ENCODE peak calls at places on chromosome 6, in seven cellular contexts. W, X, O, R, Z, D and G are unnamed samples. For H3K4me1, the result is how much of the 10 kb centered on the place peaks cover.

GRCh38 chr6:52994031-52994788 is 874 bp downstream of the GSTA4 start:
- DNase-seq in R (peak), W (peak), O (no peak), D (no peak), Z (peak), X (no peak), G (peak)

GRCh38 chr6:50087231-50087954 is 37.7 kb upstream of the DEFB112 start:
- DNase-seq in D (no peak), Z (no peak), O (no peak), R (peak), W (no peak), X (no peak), G (no peak)

GRCh38 chr6:79671605-79672266 is 40.6 kb downstream of the SH3BGRL2 start:
- DNase-seq in R (peak), X (peak), O (peak), D (peak), W (no peak), Z (peak), G (peak)

GRCh38 chr6:139882977-139883728 is 508.7 kb upstream of the CITED2 start:
- DNase-seq in X (no peak), R (peak), D (no peak), O (no peak), W (peak), Z (no peak), G (no peak)

GRCh38 chr6:8651998-8652397 is 216.7 kb upstream of the SLC35B3 start:
- DNase-seq in W (no peak), O (no peak), R (peak), Z (no peak), D (no peak), X (no peak), G (no peak)

GRCh38 chr6:27839303-27840081 is 72.7 kb downstream of the OR2B2 start:
- DNase-seq in R (peak), O (no peak), D (no peak), W (peak), X (no peak), Z (peak), G (peak)

GRCh38 chr6:26124550-26125014 is 37.4 kb downstream of the HFE start:
- DNase-seq in R (no peak), X (no peak), W (no peak), Z (no peak), D (no peak), O (peak), G (no peak)

GRCh38 chr6:107786709-107787588 is 37.2 kb downstream of the SCML4 start:
- DNase-seq in O (peak), X (peak), D (peak), W (peak), Z (no peak), R (no peak), G (no peak)

GRCh38 chr6:167787896-167788530 is 38.7 kb upstream of the AFDN start:
- DNase-seq in Z (no peak), R (no peak), X (no peak), W (no peak), O (no peak), D (no peak), G (no peak)

GRCh38 chr6:84007871-84008270 is 25.7 kb upstream of the MRAP2 start:
- DNase-seq in O (no peak), Z (no peak), X (no peak), W (no peak), R (no peak), D (no peak), G (no peak)

GRCh38 chr6:84645000-84645399 is 119.4 kb downstream of the TBX18 start:
- DNase-seq in D (no peak), R (no peak), W (no peak), X (no peak), Z (no peak), O (no peak), G (no peak)

GRCh38 chr6:23587582-23587981 is 538.4 kb upstream of the NRSN1 start:
- DNase-seq in O (no peak), R (no peak), Z (no peak), X (no peak), W (no peak), D (no peak), G (no peak)

GRCh38 chr6:18444176-18444575 is 57.0 kb downstream of the RNF144B start:
- DNase-seq in W (no peak), O (no peak), X (no peak), D (no peak), R (no peak), Z (no peak), G (no peak)

GRCh38 chr6:142550310-142550709 is 248.5 kb downstream of the ADGRG6 start:
- DNase-seq in D (no peak), Z (no peak), X (no peak), O (no peak), W (no peak), R (no peak), G (no peak)

GRCh38 chr6:95515975-95516374 is 61.4 kb upstream of the MANEA start:
- DNase-seq in D (no peak), O (no peak), R (peak), Z (no peak), X (no peak), W (no peak), G (no peak)

GRCh38 chr6:69232506-69233194 is 564.2 kb downstream of the LMBRD1 start:
- DNase-seq in X (peak), W (peak), O (no peak), D (no peak), R (peak), Z (peak), G (peak)

GRCh38 chr6:128519132-128519930 is 1.1 kb downstream of the PTPRK start:
- DNase-seq in Z (peak), D (no peak), R (peak), O (peak), X (peak), W (peak), G (peak)

GRCh38 chr6:113396644-113397201 is 460.4 kb upstream of the MARCKS start:
- DNase-seq in O (no peak), Z (no peak), D (no peak), X (no peak), W (peak), R (no peak), G (peak)

GRCh38 chr6:33433001-33433559 is 13.2 kb downstream of the SYNGAP1 start:
- DNase-seq in X (no peak), O (no peak), D (no peak), Z (no peak), W (no peak), R (peak), G (no peak)

GRCh38 chr6:474454-475185 is 83.1 kb downstream of the IRF4 start:
- DNase-seq in O (peak), Z (no peak), W (no peak), R (peak), D (peak), X (peak), G (peak)

GRCh38 chr6:168015492-168016175 is 18.2 kb downstream of the KIF25 start:
- DNase-seq in O (no peak), W (no peak), X (no peak), Z (no peak), D (no peak), R (no peak), G (no peak)

GRCh38 chr6:108161724-108162282 is 4.0 kb upstream of the NR2E1 start:
- DNase-seq in W (no peak), R (no peak), O (no peak), D (no peak), X (no peak), Z (no peak), G (no peak)

GRCh38 chr6:2582268-2582667 is 168.5 kb downstream of the MYLK4 start:
- DNase-seq in O (no peak), Z (no peak), D (no peak), R (no peak), X (no peak), W (no peak), G (no peak)

GRCh38 chr6:108707328-108707976 is 140.8 kb upstream of the ARMC2 start:
- DNase-seq in R (no peak), W (no peak), X (no peak), O (no peak), Z (peak), D (no peak), G (no peak)

GRCh38 chr6:56671651-56672461 is 29.2 kb upstream of the DST start:
- DNase-seq in D (no peak), O (no peak), R (peak), Z (no peak), W (no peak), X (no peak), G (no peak)

GRCh38 chr6:105991561-105992314 is 94.4 kb upstream of the PRDM1 start:
- DNase-seq in D (no peak), W (peak), R (peak), Z (peak), O (no peak), X (no peak), G (peak)

GRCh38 chr6:160108077-160108476 is 13.5 kb upstream of the SLC22A1 start:
- DNase-seq in D (no peak), Z (no peak), X (no peak), O (no peak), R (no peak), W (no peak), G (no peak)

GRCh38 chr6:42140051-42140450 is 2.4 kb downstream of the C6orf132 start:
- DNase-seq in D (no peak), O (no peak), W (no peak), X (no peak), R (no peak), Z (no peak), G (peak)

DNA sequence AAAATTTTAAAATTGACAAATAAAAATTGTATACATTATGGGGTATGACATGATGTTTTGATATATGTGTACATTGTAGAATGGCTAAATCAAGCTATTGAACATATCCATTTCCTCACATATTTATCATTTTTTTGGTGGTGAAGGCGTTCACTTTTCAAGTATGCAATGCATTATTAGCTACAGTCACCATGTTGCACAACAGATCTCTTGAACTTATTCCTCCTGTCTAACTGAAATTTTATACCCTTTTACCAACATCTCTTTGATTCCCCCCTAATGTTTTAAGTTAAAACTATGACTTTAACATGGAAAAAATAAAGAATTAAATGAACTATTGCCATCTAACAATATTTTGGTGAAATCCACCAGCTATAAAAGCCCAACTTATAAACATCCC is 65.2 kb upstream of the UST start:
- DNase-seq in R (no peak), D (no peak), X (no peak), Z (no peak), O (no peak), W (no peak), G (no peak)
- H3K4me1 ChIP-seq in R (under half), D (under half), X (under half), Z (under half), O (under half), W (under half), G (under half)

DNA sequence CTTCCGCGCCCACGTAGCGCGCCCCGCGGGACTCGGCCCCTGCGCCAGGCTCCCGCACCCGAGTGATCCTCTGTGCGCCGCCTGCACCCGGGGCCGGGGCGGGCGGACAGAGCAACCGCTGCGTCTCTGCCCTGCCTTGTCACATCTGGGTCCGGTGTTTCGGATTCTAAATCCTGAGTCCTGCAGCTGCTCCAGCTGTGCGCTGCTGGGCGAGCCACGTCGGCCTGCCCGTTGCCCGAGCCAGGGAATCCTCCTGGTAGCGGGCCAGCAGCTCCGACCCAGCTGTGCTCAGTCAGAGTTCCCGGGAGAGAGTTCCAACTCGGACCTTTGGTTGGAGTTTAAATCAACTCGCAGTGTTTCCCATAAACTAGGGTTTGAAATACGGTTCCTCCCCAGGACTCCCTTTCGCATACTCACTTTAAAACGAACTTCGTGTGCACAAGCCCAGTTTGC is 268 bp upstream of the PDE10A start:
- DNase-seq in X (no peak), O (no peak), W (peak), Z (no peak), D (no peak), R (peak), G (peak)
- H3K4me3 ChIP-seq in X (no peak), O (no peak), W (peak), Z (peak), D (no peak), R (peak), G (no peak)

DNA sequence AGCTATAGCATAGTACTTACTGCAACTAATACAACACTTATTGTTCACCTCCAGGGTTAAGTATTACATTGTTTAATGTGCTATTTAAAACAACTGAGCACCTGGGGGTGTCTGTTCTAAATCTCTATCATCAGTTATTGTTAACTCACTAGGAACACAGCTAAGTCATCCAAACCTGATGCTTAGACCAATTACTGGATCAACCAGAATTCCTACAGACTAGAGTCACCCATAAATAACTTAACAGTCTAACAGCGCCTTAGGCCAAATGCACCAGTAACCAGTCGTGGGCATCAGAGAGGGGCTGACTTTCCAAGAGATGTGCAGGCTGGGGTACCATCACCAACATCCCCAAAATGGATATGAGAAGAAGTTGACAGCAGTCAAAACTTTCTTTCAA is 110.7 kb downstream of the ADTRP start:
- DNase-seq in W (no peak), X (no peak), D (no peak), Z (no peak), R (no peak), O (no peak), G (no peak)
- H3K27ac ChIP-seq in W (no peak), X (no peak), D (no peak), Z (no peak), R (no peak), O (no peak), G (no peak)

GRCh38 chr6:132084811-132085509 is 133.8 kb upstream of the CCN2 start:
- DNase-seq in W (peak), Z (no peak), R (peak), O (no peak), D (no peak), X (no peak), G (no peak)
- H3K4me1 ChIP-seq in W (under half), Z (under half), R (under half), O (under half), D (under half), X (under half), G (under half)

DNA sequence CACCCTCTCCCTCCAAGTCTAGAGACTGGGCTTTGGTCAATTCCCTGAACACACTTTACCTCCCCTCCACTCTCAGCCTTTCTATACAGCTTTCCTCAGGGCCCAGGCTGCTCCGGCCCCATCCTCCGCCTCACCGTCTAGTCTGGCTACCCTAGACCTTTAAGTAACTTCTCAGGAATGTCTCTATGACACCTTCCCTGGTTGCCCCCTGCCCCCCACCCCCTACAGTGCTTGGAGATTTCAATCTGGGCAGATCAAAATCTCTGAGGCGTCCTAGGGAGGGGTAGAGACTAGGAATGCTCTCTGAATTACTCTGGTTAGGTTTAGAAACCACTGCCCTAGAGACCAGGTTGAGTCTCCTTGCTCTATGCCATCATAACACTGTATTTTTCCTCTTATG is 6.1 kb downstream of the UBE2J1 start:
- DNase-seq in R (peak), D (no peak), O (no peak), Z (no peak), W (no peak), X (no peak), G (no peak)
- H3K4me3 ChIP-seq in R (no peak), D (no peak), O (no peak), Z (no peak), W (no peak), X (no peak), G (no peak)

DNA sequence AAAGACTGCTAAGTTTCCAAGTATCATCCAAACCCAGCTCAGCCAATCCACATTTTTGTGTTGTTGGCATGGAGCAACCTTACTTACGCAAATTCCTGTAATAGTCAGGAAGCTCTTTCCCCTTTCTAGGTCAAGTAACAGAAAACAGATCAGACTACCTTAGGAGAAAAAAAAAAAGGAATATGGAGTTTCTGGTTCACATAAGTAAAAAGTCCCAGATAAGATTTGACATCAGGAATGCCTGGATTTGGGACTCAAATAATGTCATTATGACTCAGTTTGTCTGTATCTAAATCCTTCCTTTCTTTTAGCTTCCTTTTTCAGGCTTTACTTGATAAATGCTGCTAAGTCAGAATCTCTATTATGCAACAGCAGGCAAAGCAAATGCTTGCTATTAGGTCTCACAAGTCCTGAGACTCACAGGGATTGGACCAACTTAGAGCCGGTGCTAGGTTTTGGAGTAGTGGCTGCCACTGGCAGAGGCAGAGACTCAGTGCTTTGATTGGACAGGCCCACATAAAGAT is 44.5 kb downstream of the NCOA7 start:
- DNase-seq in O (no peak), D (no peak), W (no peak), Z (no peak), R (peak), X (no peak), G (no peak)
- H3K27ac ChIP-seq in O (no peak), D (no peak), W (no peak), Z (peak), R (no peak), X (peak), G (no peak)

GRCh38 chr6:158038291-158039177 is 56.9 kb downstream of the SYNJ2 start:
- DNase-seq in W (no peak), O (no peak), D (no peak), X (no peak), Z (no peak), R (no peak), G (no peak)
- H3K4me1 ChIP-seq in W (under half), O (under half), D (under half), X (under half), Z (under half), R (under half), G (under half)